ENCODE peak calls at places on chromosome 19, in four cellular contexts. One of them, this sample, is unnamed.

GRCh38 chr19:3785464-3785937 is 680 bp downstream of the MATK start:
- DNase-seq in HL-60: peak
- DNase-seq in GM12878: no peak
- DNase-seq in K562: peak
- DNase-seq in this sample: no peak

GRCh38 chr19:27770095-27770494 is 1442.9 kb downstream of the UQCRFS1 start:
- DNase-seq in K562: no peak
- DNase-seq in GM12878: no peak
- DNase-seq in HL-60: no peak
- DNase-seq in this sample: no peak

GRCh38 chr19:5112681-5113080 is 143.8 kb downstream of the KDM4B start:
- DNase-seq in K562: no peak
- DNase-seq in HL-60: no peak
- DNase-seq in GM12878: no peak
- DNase-seq in this sample: no peak

GRCh38 chr19:35807633-35808032 is 5.0 kb downstream of the PRODH2 start:
- DNase-seq in HL-60: no peak
- DNase-seq in GM12878: no peak
- DNase-seq in K562: no peak
- DNase-seq in this sample: no peak

GRCh38 chr19:19686580-19686979 is 17.9 kb downstream of the ZNF101 start:
- DNase-seq in GM12878: no peak
- DNase-seq in HL-60: no peak
- DNase-seq in K562: no peak
- DNase-seq in this sample: no peak

GRCh38 chr19:39110263-39110967 is 15.2 kb upstream of the PAK4 start:
- DNase-seq in K562: peak
- DNase-seq in GM12878: no peak
- DNase-seq in HL-60: no peak
- DNase-seq in this sample: peak

GRCh38 chr19:27764186-27764804 is 1448.7 kb downstream of the UQCRFS1 start:
- DNase-seq in HL-60: no peak
- DNase-seq in K562: no peak
- DNase-seq in GM12878: no peak
- DNase-seq in this sample: no peak

GRCh38 chr19:2533686-2534085 is 57.8 kb downstream of the GADD45B start:
- DNase-seq in GM12878: no peak
- DNase-seq in HL-60: no peak
- DNase-seq in K562: no peak
- DNase-seq in this sample: no peak

GRCh38 chr19:16405091-16405490 is 66.7 kb downstream of the EPS15L1 start:
- DNase-seq in K562: no peak
- DNase-seq in HL-60: no peak
- DNase-seq in GM12878: no peak
- DNase-seq in this sample: no peak

GRCh38 chr19:14072535-14073231 is at the start of gene MISP3:
- DNase-seq in K562: peak
- DNase-seq in HL-60: no peak
- DNase-seq in GM12878: no peak
- DNase-seq in this sample: no peak
- TF ChIP-seq SPI1 in K562: no peak
- TF ChIP-seq SPI1 in HL-60: no peak
- TF ChIP-seq SPI1 in GM12878: no peak
- TF ChIP-seq SPI1 in this sample: no peak

GRCh38 chr19:12800344-12800732 is 1.3 kb downstream of the PRDX2 start:
- DNase-seq in HL-60: no peak
- DNase-seq in GM12878: no peak
- DNase-seq in K562: peak
- DNase-seq in this sample: no peak

GRCh38 chr19:12801466-12802266 is at the start of the genes PRDX2 and THSD8:
- DNase-seq in K562: peak
- DNase-seq in GM12878: no peak
- DNase-seq in HL-60: no peak
- DNase-seq in this sample: peak

GRCh38 chr19:12804051-12804450 is 2.2 kb downstream of the THSD8 start:
- DNase-seq in HL-60: no peak
- DNase-seq in GM12878: no peak
- DNase-seq in K562: no peak
- DNase-seq in this sample: no peak

GRCh38 chr19:12800873-12801465 is 631 bp downstream of the PRDX2 start:
- DNase-seq in K562: peak
- DNase-seq in GM12878: no peak
- DNase-seq in HL-60: no peak
- DNase-seq in this sample: no peak

DNA sequence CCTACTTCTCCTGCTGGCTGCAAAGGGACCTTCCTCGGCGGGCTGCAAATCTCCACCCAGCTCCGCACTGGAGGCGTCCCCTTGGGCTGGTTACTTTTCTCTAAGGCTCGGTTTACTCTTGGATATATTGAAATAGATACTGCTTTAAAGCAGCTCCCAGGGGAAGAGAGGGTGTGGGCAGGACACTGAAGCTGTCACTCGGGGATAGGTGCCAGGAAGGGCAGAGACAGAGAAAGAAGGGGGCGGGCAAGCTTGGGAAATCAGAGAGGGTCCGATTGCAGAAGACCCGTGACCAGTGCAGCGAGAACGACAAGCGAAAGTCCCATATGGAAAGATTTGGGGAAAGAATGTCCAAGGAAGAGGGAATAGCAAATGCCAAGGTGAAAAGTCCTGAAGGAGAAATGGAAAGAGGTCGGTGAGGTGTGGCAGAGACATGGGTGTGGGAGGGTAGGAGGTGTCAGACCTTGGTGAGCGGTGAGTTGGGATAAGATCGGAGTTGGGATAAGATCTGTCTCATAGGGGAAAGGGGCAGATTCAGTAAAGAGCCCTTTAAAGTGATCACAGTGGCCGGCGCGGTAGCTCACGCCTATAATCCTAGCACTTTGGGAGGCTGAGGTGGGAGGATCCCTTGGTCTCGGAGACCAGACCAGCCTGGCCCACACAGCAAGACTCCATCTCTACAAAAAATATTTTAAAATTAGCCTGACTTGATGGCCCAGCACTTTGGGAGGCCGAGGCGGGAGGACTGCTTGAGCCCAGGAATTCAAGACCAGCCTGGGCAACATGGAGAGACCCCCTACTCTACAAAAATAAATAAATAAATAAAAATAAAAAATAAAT is 618 bp downstream of the THSD8 start:
- DNase-seq in HL-60: no peak
- DNase-seq in K562: no peak
- DNase-seq in GM12878: no peak
- DNase-seq in this sample: no peak
- TF ChIP-seq POLR2AphosphoS5 in HL-60: no peak
- TF ChIP-seq POLR2AphosphoS5 in K562: no peak
- TF ChIP-seq POLR2AphosphoS5 in GM12878: no peak
- TF ChIP-seq POLR2AphosphoS5 in this sample: no peak

GRCh38 chr19:31127132-31127967 is 221.9 kb downstream of the TSHZ3 start:
- DNase-seq in K562: no peak
- DNase-seq in GM12878: no peak
- DNase-seq in HL-60: no peak
- DNase-seq in this sample: no peak

GRCh38 chr19:31121501-31121900 is 227.7 kb downstream of the TSHZ3 start:
- DNase-seq in GM12878: no peak
- DNase-seq in K562: no peak
- DNase-seq in HL-60: no peak
- DNase-seq in this sample: no peak

GRCh38 chr19:31128291-31128690 is 220.9 kb downstream of the TSHZ3 start:
- DNase-seq in HL-60: no peak
- DNase-seq in K562: no peak
- DNase-seq in GM12878: no peak
- DNase-seq in this sample: no peak

GRCh38 chr19:31125071-31125470 is 224.2 kb downstream of the TSHZ3 start:
- DNase-seq in HL-60: no peak
- DNase-seq in GM12878: no peak
- DNase-seq in K562: no peak
- DNase-seq in this sample: no peak

GRCh38 chr19:31126236-31126635 is 223.0 kb downstream of the TSHZ3 start:
- DNase-seq in K562: no peak
- DNase-seq in GM12878: no peak
- DNase-seq in HL-60: no peak
- DNase-seq in this sample: no peak
- TF ChIP-seq SPI1 in K562: no peak
- TF ChIP-seq SPI1 in GM12878: no peak
- TF ChIP-seq SPI1 in HL-60: no peak
- TF ChIP-seq SPI1 in this sample: no peak

DNA sequence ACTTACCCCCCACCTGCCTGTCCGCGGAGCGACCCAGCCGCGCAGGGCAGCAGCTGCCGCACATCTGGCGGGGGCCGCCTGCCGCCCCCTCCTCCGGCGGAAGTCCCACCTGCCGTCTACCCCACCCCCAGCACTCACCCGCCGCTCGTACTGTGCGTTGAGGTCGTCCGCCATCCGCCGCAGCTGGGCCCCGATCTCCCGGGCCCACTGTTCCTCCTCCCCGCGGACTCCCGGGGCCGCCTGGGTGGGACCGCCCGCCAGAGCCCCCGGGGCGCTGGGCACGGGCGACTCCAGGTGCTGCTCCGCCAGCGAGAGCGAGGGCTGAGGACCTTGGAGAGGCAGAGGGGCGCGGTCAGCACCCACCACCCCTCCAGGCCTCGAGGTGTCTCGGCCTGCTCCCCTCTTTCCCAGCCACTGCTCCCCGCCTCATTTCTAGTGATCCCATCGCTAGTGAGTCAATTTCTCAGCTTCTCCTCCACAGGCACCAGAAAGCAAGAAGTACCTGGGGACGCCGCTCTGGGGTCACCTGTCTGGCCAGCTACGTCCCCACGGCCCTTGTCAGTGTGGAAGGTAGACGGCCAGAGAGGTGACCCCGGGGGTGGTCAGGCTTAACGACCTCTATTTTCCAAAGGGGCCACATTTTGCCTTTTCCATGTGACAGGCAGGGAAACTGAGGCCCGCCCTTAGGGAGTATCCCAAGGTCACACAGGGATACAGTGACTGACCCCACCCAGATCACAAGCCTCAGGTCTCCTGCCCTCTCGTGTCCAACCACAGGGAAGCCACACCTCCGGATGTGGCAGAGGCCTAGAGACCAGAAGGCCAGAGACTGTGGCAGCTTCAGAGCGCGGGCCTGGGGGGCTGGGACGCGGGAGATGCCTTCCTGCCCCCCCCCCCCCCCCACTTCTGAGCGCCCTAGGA is 4.3 kb downstream of the BBC3 start:
- DNase-seq in GM12878: peak
- DNase-seq in HL-60: peak
- DNase-seq in K562: peak
- DNase-seq in this sample: peak
- TF ChIP-seq POLR2AphosphoS5 in GM12878: peak
- TF ChIP-seq POLR2AphosphoS5 in HL-60: peak
- TF ChIP-seq POLR2AphosphoS5 in K562: peak
- TF ChIP-seq POLR2AphosphoS5 in this sample: no peak

DNA sequence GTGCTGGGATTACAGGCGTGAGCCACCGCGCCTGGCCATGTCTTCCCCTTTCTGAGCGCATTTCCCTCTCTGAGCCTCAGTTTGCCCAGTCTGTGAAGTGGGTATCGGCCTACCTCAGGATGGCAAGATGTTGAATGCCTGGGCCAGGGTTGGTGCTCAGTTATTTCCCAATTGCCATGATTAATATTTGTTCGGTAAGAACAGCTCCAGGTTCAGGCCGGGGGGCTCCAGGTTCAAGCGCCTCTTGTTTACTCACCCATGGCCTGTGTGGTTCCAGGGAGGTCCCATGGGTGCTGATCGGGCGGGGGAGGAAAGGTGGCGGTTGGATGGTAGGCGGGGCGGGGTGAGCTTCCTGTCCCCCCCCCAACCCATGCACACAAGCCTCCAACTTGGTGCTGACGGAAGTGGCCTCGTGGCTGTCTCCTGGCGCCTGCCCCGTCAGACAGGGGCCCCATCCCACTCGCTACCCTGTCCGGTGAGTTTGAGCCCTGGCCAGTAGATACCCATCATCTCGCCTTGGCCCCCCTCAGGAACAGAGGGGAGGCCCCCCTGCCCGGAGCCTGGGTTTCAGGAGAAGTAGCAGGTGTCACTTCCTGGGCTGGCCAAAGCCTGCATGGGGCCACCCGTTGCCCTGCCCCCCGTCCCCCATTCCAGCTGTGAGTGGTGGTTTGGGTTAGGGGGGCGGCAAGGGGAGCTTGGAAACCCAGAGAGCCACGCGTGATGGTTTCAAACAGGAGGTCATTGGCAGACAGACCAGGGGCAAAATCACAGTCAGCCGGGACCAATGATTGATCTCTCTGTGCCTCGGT is at the start of gene FCHO1:
- DNase-seq in K562: peak
- DNase-seq in GM12878: peak
- DNase-seq in HL-60: peak
- DNase-seq in this sample: peak
- TF ChIP-seq SPI1 in K562: no peak
- TF ChIP-seq SPI1 in GM12878: no peak
- TF ChIP-seq SPI1 in HL-60: no peak
- TF ChIP-seq SPI1 in this sample: peak

DNA sequence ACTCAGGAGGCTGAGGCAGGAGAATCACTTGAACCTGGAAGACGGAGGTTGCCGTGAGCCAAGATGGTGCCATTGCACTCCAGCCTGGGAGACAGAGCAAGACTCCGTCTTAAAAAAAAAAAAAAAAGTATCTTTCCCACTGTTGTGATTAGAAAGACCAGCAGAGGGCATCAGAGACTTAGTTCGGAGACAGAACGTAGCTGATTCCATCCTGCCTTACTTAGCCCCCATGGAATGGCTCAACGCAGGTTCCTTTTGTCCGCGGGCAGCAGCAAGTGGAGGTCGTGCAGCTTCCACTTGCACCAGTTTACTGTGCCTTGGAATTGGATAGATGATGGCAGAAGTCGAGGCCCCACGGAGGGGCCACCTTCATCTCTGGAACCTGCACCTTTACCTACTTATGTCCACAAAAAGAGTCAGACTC is 8.1 kb downstream of the TIMM29 start:
- DNase-seq in GM12878: peak
- DNase-seq in HL-60: peak
- DNase-seq in K562: peak
- DNase-seq in this sample: no peak
- TF ChIP-seq POLR2AphosphoS5 in GM12878: no peak
- TF ChIP-seq POLR2AphosphoS5 in HL-60: no peak
- TF ChIP-seq POLR2AphosphoS5 in K562: no peak
- TF ChIP-seq POLR2AphosphoS5 in this sample: no peak

DNA sequence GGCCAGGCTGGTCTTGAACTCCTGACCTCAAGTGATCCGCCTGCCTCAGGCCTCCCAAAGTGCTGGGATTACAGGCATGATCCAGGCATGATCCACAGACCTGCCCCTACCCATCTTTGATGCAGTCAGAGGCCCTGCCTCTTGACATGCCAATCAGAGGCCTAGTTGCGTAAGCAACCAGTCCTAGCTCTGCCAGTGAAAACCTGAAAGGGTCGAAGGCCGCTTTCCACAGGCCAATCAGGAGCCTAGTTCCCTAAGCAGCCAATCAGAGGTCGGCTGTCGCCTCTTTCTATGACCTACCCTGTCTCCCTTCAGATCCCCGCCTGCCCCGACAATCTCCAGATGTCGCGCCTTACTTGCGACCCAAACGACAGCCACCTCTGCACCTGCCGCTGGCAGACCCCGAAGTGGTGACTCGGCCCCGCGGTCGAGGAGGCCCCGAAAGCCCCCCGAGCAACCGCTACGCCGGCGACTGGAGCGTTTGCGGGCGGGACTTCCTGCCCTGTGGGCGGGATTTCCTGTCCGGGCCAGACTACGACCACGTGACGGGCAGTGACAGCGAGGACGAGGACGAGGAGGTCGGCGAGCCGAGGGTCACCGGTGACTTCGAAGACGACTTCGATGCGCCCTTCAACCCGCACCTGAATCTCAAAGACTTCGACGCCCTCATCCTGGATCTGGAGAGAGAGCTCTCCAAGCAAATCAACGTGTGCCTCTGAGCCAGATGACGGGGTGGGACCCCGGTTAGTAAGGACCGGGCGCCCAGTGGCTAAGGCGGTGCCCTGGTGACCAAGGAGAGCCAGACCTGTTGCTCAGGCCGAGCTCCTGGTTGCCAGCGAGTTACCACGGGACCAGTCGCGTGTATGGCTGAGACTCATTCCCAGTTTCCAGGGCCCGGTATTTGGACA is 6.3 kb downstream of the SYDE1 start:
- DNase-seq in HL-60: no peak
- DNase-seq in K562: no peak
- DNase-seq in GM12878: no peak
- DNase-seq in this sample: no peak
- TF ChIP-seq SPI1 in HL-60: no peak
- TF ChIP-seq SPI1 in K562: no peak
- TF ChIP-seq SPI1 in GM12878: no peak
- TF ChIP-seq SPI1 in this sample: no peak

This sample was measured in GM12891.